ENCODE peak calls at places on chromosomes 5 and 9, in five cellular contexts. T, W, H, A and G are unnamed samples. For H3K4me1, the result is how much of the 10 kb centered on the place peaks cover.

GRCh38 chr5:133819977-133820471 is 148.4 kb downstream of the C5orf15 start:
- DNase-seq in W (no peak), A (no peak), H (no peak), T (no peak), G (no peak)

GRCh38 chr9:130770679-130771442 is 64.2 kb upstream of the ABL1 start:
- DNase-seq in W (no peak), A (peak), H (no peak), T (peak), G (peak)

GRCh38 chr9:137382728-137383452 is 40.1 kb downstream of the EXD3 start:
- DNase-seq in W (no peak), A (no peak), T (no peak), H (peak), G (no peak)

GRCh38 chr9:93586290-93587057 is 10.1 kb downstream of the PHF2 start:
- DNase-seq in A (no peak), W (no peak), H (peak), T (no peak), G (no peak)

GRCh38 chr5:77629553-77630245 is 8.8 kb downstream of the OTP start:
- DNase-seq in T (no peak), H (no peak), W (no peak), A (peak), G (no peak)

GRCh38 chr5:128349044-128349629 is 188.9 kb downstream of the FBN2 start:
- DNase-seq in H (no peak), W (peak), A (no peak), T (no peak), G (no peak)

GRCh38 chr9:95104088-95104960 is 213.2 kb downstream of the FANCC start:
- DNase-seq in W (no peak), H (peak), T (no peak), A (peak), G (peak)

GRCh38 chr5:39674209-39675082 is 249.7 kb upstream of the DAB2 start:
- DNase-seq in W (no peak), H (no peak), A (no peak), T (no peak), G (no peak)

GRCh38 chr9:111601237-111602018 is 2.0 kb upstream of the PTGR1 start:
- DNase-seq in W (no peak), A (no peak), H (no peak), T (no peak), G (peak)

GRCh38 chr5:138334867-138335447 is 3.1 kb upstream of the FAM53C start:
- DNase-seq in T (no peak), H (no peak), A (no peak), W (no peak), G (no peak)

GRCh38 chr9:71004196-71004595 is 117.2 kb downstream of the TRPM3 start:
- DNase-seq in W (no peak), A (no peak), T (no peak), H (no peak), G (no peak)

GRCh38 chr9:116342941-116343340 is 189.3 kb downstream of the PAPPA start:
- DNase-seq in T (no peak), H (no peak), A (no peak), W (no peak), G (no peak)

GRCh38 chr5:181259974-181260719 is 796 bp downstream of the TRIM52 start:
- DNase-seq in T (no peak), A (no peak), W (no peak), H (no peak), G (no peak)

GRCh38 chr5:151678146-151678545 is 8.6 kb downstream of the SPARC start:
- DNase-seq in W (no peak), A (no peak), H (no peak), T (no peak), G (peak)

GRCh38 chr5:76709762-76710161 is 6.2 kb upstream of the F2R start:
- DNase-seq in T (no peak), W (no peak), A (no peak), H (no peak), G (peak)

GRCh38 chr9:105901514-105902109 is 207.3 kb downstream of the TMEM38B start:
- DNase-seq in A (peak), T (no peak), H (peak), W (no peak), G (peak)

GRCh38 chr5:74415695-74416102 is 224.8 kb downstream of the ENC1 start:
- DNase-seq in T (no peak), A (peak), W (peak), H (no peak), G (no peak)

GRCh38 chr5:56269216-56269927 is 36.2 kb upstream of the ANKRD55 start:
- DNase-seq in W (no peak), T (no peak), A (peak), H (no peak), G (peak)

GRCh38 chr5:170617519-170618218 is 113.8 kb downstream of the KCNIP1 start:
- DNase-seq in W (no peak), T (no peak), A (no peak), H (no peak), G (no peak)
- H3K4me1 ChIP-seq in W (under half), T (under half), A (under half), H (under half), G (under half)

DNA sequence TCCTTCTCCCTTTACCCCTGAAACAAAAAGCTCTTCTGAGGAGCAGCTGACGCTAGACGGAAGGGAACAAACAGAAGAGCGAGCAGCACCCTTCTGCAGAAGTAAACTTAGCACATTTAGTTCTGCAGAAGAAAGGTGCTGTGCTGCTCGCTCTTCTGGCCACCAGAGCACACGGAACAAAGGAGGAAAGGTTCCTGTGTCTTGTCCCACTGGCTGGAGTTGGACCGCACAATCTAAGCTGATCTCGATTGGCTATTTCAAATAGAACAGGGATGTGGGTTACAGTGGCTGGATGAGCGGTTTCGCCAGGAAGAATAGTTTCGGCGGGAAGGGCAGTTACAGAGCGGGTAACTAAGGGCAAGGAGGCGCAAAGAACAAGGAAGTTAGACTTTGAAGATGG is 7.0 kb downstream of the GTF3C5 start:
- DNase-seq in W (no peak), A (no peak), H (no peak), T (no peak), G (no peak)
- H3K4me1 ChIP-seq in W (under half), A (under half), H (under half), T (under half), G (under half)

DNA sequence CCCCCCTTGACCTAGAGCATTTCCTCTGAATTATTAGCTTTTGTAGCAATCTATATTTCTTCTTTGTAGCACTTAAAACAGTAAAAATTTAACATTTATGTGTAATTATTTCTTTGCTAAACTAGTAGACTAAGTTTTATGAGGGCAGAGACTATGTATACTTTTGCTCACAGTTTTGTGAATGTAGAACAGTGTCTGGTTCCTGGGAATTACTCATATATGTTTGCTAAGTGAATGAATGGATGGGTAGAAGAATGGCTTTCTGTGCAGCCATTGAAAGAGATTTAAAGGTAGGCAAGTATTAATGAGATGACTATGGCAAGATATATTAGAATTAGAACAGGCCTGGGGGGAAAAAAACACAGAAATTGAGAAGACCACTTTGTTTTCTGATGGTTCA is 140.1 kb downstream of the PAM start:
- DNase-seq in T (no peak), H (no peak), W (no peak), A (no peak), G (no peak)
- H3K4me1 ChIP-seq in T (under half), H (under half), W (under half), A (under half), G (under half)

DNA sequence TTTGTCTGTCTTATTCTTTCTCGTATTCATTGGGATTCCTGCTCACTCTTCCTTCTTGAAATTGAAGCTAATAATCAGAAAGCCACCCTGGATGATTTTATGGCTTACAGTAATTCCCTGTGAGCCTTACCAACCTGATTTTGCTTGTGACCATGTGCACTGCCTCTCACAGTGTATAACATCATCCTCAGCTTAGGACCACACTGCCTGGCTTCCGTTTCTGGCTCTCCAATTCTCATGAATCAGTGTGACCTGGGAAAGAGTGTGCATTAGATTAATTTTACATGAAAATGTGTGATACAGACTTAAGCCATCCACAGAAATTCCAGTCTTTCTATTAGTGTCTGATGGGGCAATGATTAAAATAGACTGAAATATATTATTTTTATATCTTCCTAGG is 126.8 kb upstream of the DMRT1 start:
- DNase-seq in T (no peak), A (no peak), H (no peak), W (no peak), G (no peak)
- H3K4me1 ChIP-seq in T (under half), A (under half), H (under half), W (under half), G (under half)

GRCh38 chr9:37966443-37967271 is 62.7 kb upstream of the SLC25A51 start:
- DNase-seq in H (peak), W (peak), A (no peak), T (no peak), G (no peak)

GRCh38 chr9:37967272-37967581 is 63.3 kb upstream of the SLC25A51 start:
- DNase-seq in H (no peak), T (no peak), A (no peak), W (no peak), G (no peak)

GRCh38 chr9:37963936-37964739 is 60.2 kb upstream of the SLC25A51 start:
- DNase-seq in T (no peak), A (peak), W (peak), H (no peak), G (no peak)

GRCh38 chr9:37964740-37965081 is 60.8 kb upstream of the SLC25A51 start:
- DNase-seq in W (no peak), A (no peak), H (no peak), T (no peak), G (no peak)

GRCh38 chr9:37965116-37965515 is 61.2 kb upstream of the SLC25A51 start:
- DNase-seq in A (no peak), T (no peak), H (no peak), W (no peak), G (no peak)
- H3K4me1 ChIP-seq in A (under half), T (under half), H (under half), W (half or more), G (under half)

GRCh38 chr5:140299056-140299455 is 3.8 kb downstream of the PFDN1 start:
- DNase-seq in H (no peak), W (no peak), T (no peak), A (no peak), G (no peak)

GRCh38 chr5:140297283-140297682 is 5.6 kb downstream of the PFDN1 start:
- DNase-seq in H (no peak), T (no peak), A (no peak), W (no peak), G (no peak)

GRCh38 chr5:140295414-140295813 is 7.5 kb downstream of the PFDN1 start:
- DNase-seq in H (peak), W (peak), A (peak), T (no peak), G (peak)

GRCh38 chr5:140296289-140296688 is 6.6 kb downstream of the PFDN1 start:
- DNase-seq in H (no peak), A (no peak), W (no peak), T (no peak), G (no peak)

GRCh38 chr5:140298183-140298601 is 4.7 kb downstream of the PFDN1 start:
- DNase-seq in T (no peak), H (no peak), A (no peak), W (no peak), G (peak)
- H3K4me1 ChIP-seq in T (under half), H (half or more), A (under half), W (under half), G (under half)

DNA sequence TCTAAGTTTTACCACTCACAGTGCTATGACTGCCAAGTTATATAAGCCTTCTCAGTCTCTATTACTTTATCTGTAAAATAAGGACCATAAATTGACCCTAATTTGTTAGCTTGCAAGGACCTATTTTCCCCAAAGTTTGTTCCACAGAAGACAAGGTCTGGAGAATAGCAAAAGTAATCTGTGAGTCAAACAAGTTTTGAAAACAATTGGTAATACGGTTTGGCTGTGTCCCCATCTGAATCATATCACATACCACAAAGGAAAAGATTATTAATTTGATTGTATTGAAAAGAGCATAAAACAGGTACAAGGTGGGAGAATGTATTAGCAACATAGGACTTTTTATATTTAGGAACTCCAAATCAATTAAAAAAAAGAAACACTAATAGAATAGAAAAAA is 124.0 kb upstream of the TARS1 start:
- DNase-seq in W (no peak), A (no peak), H (no peak), T (no peak), G (no peak)
- H3K4me1 ChIP-seq in W (under half), A (under half), H (under half), T (under half), G (under half)